ENCODE peak calls at places on chromosome 19, in four cellular contexts. W, L, M and A are unnamed samples.

GRCh38 chr19:35717665-35718344 is at the start of gene KMT2B:
- DNase-seq in W (peak; percentile 99), L (peak; percentile 77), M (peak; percentile 100), A (no peak)

GRCh38 chr19:39032164-39032918 is at the start of gene FBXO27:
- DNase-seq in W (no peak), L (no peak), M (no peak), A (peak; percentile 87)

GRCh38 chr19:17332677-17333581 is 1.7 kb downstream of the ANO8 start:
- DNase-seq in W (no peak), L (no peak), M (no peak), A (no peak)

GRCh38 chr19:11337080-11337479 is 2.4 kb downstream of the RAB3D start:
- DNase-seq in W (no peak), L (no peak), M (no peak), A (no peak)

GRCh38 chr19:13958043-13958442 is 5.7 kb downstream of the DCAF15 start:
- DNase-seq in W (no peak), L (no peak), M (no peak), A (no peak)

GRCh38 chr19:45863840-45864628 is at the start of gene FOXA3:
- DNase-seq in W (peak; percentile 85), L (no peak), M (peak; percentile 53), A (no peak)

GRCh38 chr19:35342430-35342829 is 5.3 kb upstream of the FFAR1 start:
- DNase-seq in W (no peak), L (peak; percentile 6), M (no peak), A (no peak)

GRCh38 chr19:16756649-16757048 is 37.0 kb downstream of the NWD1 start:
- DNase-seq in W (no peak), L (no peak), M (no peak), A (no peak)

GRCh38 chr19:898663-899062 is 5.4 kb downstream of the RNU6-9 start:
- DNase-seq in W (peak; percentile 72), L (no peak), M (no peak), A (no peak)

GRCh38 chr19:4472174-4472974 is at the start of gene HDGFL2:
- DNase-seq in W (peak; percentile 22), L (no peak), M (no peak), A (no peak)

GRCh38 chr19:10006335-10006708 is 4.0 kb downstream of the COL5A3 start:
- DNase-seq in W (no peak), L (peak; percentile 87), M (no peak), A (no peak)

GRCh38 chr19:31344403-31344802 is 4.8 kb downstream of the TSHZ3 start:
- DNase-seq in W (no peak), L (no peak), M (no peak), A (no peak)

GRCh38 chr19:38433268-38433733 is at the start of gene RYR1:
- DNase-seq in W (peak; percentile 74), L (no peak), M (no peak), A (peak; percentile 31)

GRCh38 chr19:13827656-13828055 is 32.4 kb downstream of the ZSWIM4 start:
- DNase-seq in W (no peak), L (no peak), M (no peak), A (no peak)

GRCh38 chr19:7497292-7497691 is 8.5 kb upstream of the PEX11G start:
- DNase-seq in W (no peak), L (no peak), M (no peak), A (no peak)

GRCh38 chr19:5838437-5839311 is 828 bp downstream of the FUT6 start:
- DNase-seq in W (no peak), L (no peak), M (no peak), A (no peak)

GRCh38 chr19:5843295-5843927 is 3.9 kb upstream of the FUT6 start:
- DNase-seq in W (no peak), L (no peak), M (no peak), A (no peak)

GRCh38 chr19:5844456-5845433 is 5.2 kb upstream of the FUT6 start:
- DNase-seq in W (no peak), L (no peak), M (no peak), A (no peak)

GRCh38 chr19:5837768-5838364 is 1.6 kb downstream of the FUT6 start:
- DNase-seq in W (no peak), L (no peak), M (no peak), A (no peak)

DNA sequence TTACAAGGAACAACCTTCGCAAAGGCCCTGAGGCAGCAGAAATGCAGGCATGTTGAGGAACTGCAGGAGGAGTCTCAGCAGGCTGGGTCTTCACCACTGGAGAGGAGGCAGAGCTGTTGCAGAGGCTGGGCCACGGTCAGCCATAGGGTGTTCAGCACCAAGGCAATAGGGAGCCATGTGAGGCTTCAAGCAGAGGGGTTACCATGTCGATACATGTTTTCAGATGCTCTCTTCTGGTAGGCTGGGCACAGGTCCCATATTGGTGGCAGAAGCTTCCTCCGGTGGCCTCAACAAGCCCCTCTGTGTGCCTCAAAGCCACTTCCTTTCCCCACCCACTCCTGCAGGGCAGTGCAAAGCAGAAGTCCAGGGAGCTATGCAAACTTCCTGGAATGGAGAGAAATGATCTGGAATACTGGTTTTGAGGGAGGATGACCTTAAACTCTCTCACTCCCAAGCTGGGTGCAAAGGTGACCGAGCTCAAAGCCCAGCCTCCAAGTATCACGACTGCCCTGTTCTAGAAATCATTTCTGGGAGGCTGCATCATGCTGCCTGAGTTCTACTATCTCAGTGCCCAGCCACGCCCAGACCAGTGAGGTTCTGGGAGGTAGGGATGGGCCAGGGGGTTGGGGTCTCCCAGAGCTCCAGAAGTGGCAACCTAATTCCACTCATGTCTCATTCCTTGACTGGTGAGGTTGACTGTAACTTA is at the start of gene FUT6:
- DNase-seq in W (no peak), L (no peak), M (no peak), A (no peak)
- TF ChIP-seq POLR2A in W (no peak), L (no peak), M (no peak), A (no peak)

DNA sequence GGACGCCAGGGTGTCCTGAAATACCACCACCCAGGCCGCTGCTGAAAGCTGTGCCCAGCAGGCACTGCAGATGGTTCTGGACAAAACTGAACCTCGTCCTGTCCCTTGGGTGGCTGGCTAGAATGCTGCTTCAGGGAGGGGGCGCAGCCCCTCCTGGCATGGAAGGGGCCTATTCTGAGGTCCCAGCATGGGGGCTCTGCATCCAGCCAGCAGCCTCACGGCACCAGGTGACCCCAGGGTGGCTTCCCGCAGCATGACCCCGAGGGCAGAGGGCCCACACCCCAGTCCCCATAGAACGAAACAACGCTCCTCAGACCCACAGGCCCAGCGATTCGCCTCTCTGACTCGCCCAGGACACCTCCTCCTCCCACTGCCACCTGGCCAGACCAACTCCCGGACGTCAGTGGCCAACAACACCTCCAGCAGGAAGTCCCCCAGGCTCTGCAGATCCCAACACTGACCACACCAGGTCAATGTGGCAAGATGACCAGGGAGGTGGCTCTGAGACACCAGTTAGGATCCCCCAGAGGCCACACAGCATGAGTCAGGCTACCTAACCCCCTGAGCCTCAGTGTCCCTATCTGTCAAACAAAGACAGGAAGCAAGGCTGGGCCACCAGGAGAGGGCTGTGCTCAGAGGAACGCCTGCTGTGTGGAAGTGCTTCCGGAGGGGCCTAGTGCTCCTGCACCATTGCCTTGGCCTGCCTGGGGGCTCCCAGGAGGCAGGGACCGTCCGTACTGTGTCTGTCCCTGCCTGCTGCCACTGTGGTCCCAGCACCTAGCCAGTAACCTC is 6.1 kb downstream of the MKNK2 start:
- DNase-seq in W (no peak), L (no peak), M (no peak), A (no peak)
- TF ChIP-seq POLR2A in W (no peak), L (no peak), M (no peak), A (no peak)

GRCh38 chr19:29811125-29812079 is at the start of gene CCNE1:
- DNase-seq in W (peak; percentile 87), L (peak; percentile 96), M (peak; percentile 96), A (peak; percentile 88)
- TF ChIP-seq POLR2A in W (peak; percentile 67), L (no peak), M (peak; percentile 65), A (no peak)

GRCh38 chr19:49127674-49128544 is 8.6 kb downstream of the PPFIA3 start:
- DNase-seq in W (peak; percentile 99), L (peak; percentile 98), M (peak; percentile 90), A (peak; percentile 99)

GRCh38 chr19:49130325-49130724 is 11.0 kb downstream of the PPFIA3 start:
- DNase-seq in W (no peak), L (no peak), M (no peak), A (no peak)

GRCh38 chr19:49126575-49126974 is 7.2 kb downstream of the PPFIA3 start:
- DNase-seq in W (no peak), L (no peak), M (no peak), A (no peak)

GRCh38 chr19:49129238-49129583 is 9.9 kb downstream of the PPFIA3 start:
- DNase-seq in W (no peak), L (no peak), M (no peak), A (no peak)

DNA sequence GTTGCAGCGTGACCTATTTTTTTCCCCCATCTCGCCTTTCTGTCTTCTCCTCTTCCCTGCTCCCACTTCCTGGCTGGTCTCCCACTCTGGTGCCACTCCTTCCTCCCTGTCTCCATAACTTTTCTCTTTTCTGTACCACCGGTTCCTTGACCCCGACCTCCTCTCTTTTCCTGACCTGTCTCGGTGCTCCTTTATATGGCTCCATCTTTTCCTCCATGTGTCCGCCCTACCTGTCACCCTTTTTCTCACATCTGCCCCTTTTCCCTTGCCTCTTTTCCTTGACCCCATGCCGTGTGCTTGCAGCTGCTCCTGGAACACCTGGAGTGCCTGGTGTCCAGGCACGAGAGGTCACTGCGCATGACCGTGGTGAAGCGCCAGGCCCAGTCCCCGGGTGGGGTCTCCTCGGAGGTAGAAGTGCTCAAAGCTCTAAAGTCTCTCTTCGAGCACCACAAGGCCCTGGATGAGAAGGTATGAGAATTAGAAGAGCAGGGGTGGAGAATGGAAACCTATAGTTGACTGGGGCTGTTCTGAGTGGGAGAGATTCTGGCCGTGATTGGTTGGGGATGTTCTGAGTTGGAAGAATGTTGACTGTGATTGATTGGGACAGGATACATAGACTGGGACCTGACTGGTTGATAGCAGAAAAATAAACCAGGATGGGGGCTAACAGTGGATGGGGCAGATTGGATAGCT is 9.3 kb downstream of the PPFIA3 start:
- DNase-seq in W (no peak), L (no peak), M (no peak), A (no peak)
- TF ChIP-seq POLR2A in W (no peak), L (no peak), M (no peak), A (no peak)

GRCh38 chr19:18896421-18896841 is 473 bp upstream of the CERS1 start:
- DNase-seq in W (no peak), L (no peak), M (no peak), A (no peak)

GRCh38 chr19:18893573-18894253 is 2.2 kb downstream of the CERS1 start:
- DNase-seq in W (no peak), L (no peak), M (no peak), A (no peak)

GRCh38 chr19:18895828-18896341 is at the start of gene CERS1:
- DNase-seq in W (no peak), L (no peak), M (no peak), A (no peak)

GRCh38 chr19:18894254-18895037 is 1.5 kb downstream of the CERS1 start:
- DNase-seq in W (no peak), L (no peak), M (peak; percentile 75), A (no peak)

DNA sequence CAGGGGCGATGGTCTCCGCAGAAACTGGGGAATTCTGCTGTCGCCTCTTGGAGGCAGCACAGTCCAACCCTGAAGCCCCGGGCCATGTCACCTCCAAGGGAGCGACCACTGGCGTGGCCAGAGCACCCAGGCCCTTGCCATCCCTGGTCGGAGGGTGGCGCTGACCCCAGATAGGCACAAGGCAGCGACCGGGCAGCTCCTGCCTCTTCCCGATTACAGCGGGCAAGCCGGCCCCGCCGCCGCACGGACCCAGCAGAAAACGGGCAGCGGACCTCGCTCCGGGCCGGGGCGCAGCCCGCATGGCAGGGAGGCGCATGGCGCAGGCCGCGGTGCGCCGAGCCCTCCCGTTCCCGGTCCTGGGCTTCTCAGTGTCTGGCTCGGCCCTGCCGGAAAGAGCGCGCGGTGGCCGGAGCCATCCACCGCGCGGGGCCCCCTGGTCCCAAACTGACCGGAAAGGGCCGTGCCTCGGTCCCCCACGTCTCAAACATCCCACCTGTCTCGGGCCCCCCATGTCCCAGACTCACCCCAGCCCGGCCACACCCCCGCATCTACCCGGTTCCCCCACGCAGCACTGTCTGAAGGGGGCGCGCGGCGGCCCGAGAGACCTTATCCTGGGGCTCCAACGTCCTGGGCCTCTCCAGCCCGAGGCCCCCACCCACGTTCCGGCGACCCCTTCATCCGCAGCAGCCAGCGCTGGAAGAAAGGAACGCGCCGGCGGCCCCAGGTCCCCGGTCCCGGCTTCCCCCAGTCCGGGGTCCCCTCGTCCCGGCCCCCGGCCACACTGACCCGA is 725 bp downstream of the CERS1 start:
- DNase-seq in W (no peak), L (no peak), M (no peak), A (no peak)
- TF ChIP-seq POLR2A in W (no peak), L (no peak), M (no peak), A (no peak)